ENCODE peak calls at places on chromosomes 6 and 20, in nine cellular contexts. K is foreskin fibroblast, X is neural progenitor cell, F is ascending aorta, H is heart left ventricle, Q is foreskin keratinocyte, T is ovary, D is thoracic aorta, Y is fibroblast of lung. J is an unnamed sample.

GRCh38 chr6:79421707-79422484 is 115.3 kb downstream of the LCA5 start:
- DNase-seq in K (peak; percentile 92), X (no peak), F (no peak), H (peak; percentile 24), Q (peak; percentile 66), T (no peak), D (no peak), Y (peak; percentile 99), J (no peak)

GRCh38 chr6:134063121-134063965 is 10.9 kb upstream of the SLC2A12 start:
- DNase-seq in K (no peak), X (peak; percentile 58), F (no peak), H (no peak), Q (no peak), T (no peak), D (no peak), Y (peak; percentile 31), J (no peak)

GRCh38 chr20:12975833-12976608 is 32.8 kb upstream of the SPTLC3 start:
- DNase-seq in K (no peak), X (no peak), F (no peak), H (no peak), Q (no peak), T (no peak), D (no peak), Y (no peak), J (no peak)

GRCh38 chr20:8755340-8756118 is 313.4 kb upstream of the PLCB4 start:
- DNase-seq in K (no peak), X (no peak), F (no peak), H (no peak), Q (no peak), T (no peak), D (no peak), Y (no peak), J (no peak)

GRCh38 chr20:61494763-61495595 is 242.9 kb downstream of the CDH4 start:
- DNase-seq in K (no peak), X (no peak), F (no peak), H (no peak), Q (no peak), T (no peak), D (no peak), Y (no peak), J (no peak)

GRCh38 chr20:51934301-51935002 is 132.1 kb upstream of the SALL4 start:
- DNase-seq in K (no peak), X (no peak), F (no peak), H (no peak), Q (no peak), T (no peak), D (no peak), Y (no peak), J (no peak)

GRCh38 chr6:109690373-109690739 is 646 bp downstream of the AK9 start:
- DNase-seq in K (no peak), X (peak; percentile 85), F (peak; percentile 73), H (peak; percentile 56), Q (no peak), T (peak; percentile 26), D (no peak), Y (no peak), J (peak; percentile 46)

GRCh38 chr6:52635049-52635577 is 35.8 kb upstream of the TMEM14A start:
- DNase-seq in K (no peak), X (no peak), F (no peak), H (no peak), Q (no peak), T (no peak), D (no peak), Y (no peak), J (no peak)

GRCh38 chr20:56833427-56833826 is 204.3 kb downstream of the TFAP2C start:
- DNase-seq in K (no peak), X (no peak), F (no peak), H (no peak), Q (no peak), T (no peak), D (no peak), Y (no peak), J (no peak)

GRCh38 chr20:64241061-64241460 is 14.5 kb upstream of the PCMTD2 start:
- DNase-seq in K (no peak), X (no peak), F (no peak), H (no peak), Q (no peak), T (no peak), D (no peak), Y (no peak), J (peak; percentile 33)

GRCh38 chr6:61711849-61712248 is 574.2 kb downstream of the KHDRBS2 start:
- DNase-seq in K (no peak), X (peak; percentile 53), F (no peak), H (no peak), Q (no peak), T (no peak), D (no peak), Y (no peak), J (no peak)

DNA sequence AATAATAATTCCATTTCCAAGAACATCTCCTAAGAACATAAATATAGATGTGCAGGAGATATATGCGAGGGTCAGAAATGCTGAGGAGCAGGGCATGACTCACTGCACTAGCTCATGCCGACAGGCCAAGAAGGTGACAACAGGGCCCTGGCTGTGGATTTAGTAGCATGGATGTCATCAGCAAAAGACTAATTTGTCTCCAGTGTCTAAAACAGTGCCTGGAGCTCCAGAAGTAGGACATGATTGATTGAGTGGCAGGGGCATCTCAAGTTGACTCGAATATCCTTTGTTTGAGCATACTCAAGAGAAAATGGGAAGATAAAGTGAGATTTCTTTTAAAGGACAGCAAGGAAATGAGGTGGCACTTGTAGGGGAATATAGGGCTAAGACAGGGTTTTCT is 207.1 kb upstream of the FOXA2 start:
- DNase-seq in K (no peak), X (no peak), F (no peak), H (no peak), Q (no peak), T (no peak), D (no peak), Y (no peak), J (no peak)
- TF ChIP-seq CTCF in K (no peak), X (no peak), F (no peak), H (no peak), Q (no peak), T (no peak), D (no peak), Y (no peak), J (no peak)

GRCh38 chr6:50259903-50260302 is 210.2 kb upstream of the DEFB112 start:
- DNase-seq in K (no peak), X (no peak), F (no peak), H (no peak), Q (no peak), T (no peak), D (no peak), Y (no peak), J (no peak)

GRCh38 chr6:50270427-50270826 is 220.7 kb upstream of the DEFB112 start:
- DNase-seq in K (no peak), X (no peak), F (no peak), H (no peak), Q (no peak), T (no peak), D (no peak), Y (peak; percentile 14), J (no peak)

GRCh38 chr6:50264995-50265571 is 215.4 kb upstream of the DEFB112 start:
- DNase-seq in K (no peak), X (peak; percentile 48), F (no peak), H (no peak), Q (no peak), T (no peak), D (no peak), Y (peak; percentile 38), J (no peak)
- TF ChIP-seq CTCF in K (peak; percentile 11), X (peak; percentile 71), F (no peak), H (peak; percentile 8), Q (peak; percentile 55), T (no peak), D (no peak), Y (no peak), J (no peak)

DNA sequence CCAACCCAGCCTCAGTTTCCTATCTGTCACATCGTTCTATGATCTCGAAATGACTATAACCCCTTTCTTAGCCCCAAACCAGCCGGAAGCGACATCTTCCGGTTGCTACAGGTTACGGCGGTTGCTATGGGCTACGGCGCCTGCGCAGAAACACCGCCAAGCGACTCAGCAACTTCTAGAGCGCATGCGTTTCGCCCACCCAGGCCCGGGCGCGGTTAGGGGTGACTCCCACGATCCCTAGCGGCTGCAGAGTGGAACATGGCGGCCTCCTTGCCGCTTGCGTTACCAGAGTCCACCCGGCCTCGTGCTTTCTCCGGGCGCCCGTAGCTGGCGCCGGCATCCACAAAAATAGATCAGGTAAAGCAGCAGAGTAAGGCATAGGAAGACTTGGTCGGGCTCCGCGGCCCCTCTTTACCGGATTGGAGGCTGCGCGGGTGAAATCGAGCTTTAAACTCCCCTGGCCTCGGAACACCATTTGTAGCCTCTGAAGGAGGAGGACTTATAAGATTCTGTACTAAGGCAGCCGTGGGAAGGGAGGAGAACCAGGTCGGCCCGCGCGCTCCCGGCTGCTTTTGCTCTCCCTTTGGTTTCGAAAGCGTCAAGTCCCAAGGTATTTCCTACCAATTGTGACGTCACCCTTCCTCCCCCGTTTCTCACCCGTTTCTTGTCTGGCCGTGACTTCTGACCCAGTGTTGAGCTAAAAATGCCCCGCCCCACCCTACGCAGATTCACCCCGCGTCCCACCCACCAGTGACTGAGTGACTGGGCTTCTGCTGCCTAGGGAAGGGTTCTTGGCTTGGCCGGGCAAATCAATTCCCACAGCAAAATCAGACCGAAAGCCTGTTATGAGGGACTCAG is 3.5 kb downstream of the SDCBP2 start:
- DNase-seq in K (peak; percentile 95), X (peak; percentile 97), F (peak; percentile 99), H (peak; percentile 99), Q (peak; percentile 72), T (peak; percentile 98), D (peak; percentile 92), Y (peak; percentile 99), J (peak; percentile 95)
- TF ChIP-seq CTCF in K (no peak), X (no peak), F (peak; percentile 24), H (peak; percentile 36), Q (peak; percentile 22), T (peak; percentile 44), D (peak; percentile 53), Y (peak; percentile 7), J (peak; percentile 43)

GRCh38 chr6:40912158-40912946 is 126.7 kb downstream of the UNC5CL start:
- DNase-seq in K (no peak), X (peak; percentile 51), F (no peak), H (peak; percentile 61), Q (peak; percentile 59), T (peak; percentile 42), D (no peak), Y (peak; percentile 23), J (peak; percentile 63)
- TF ChIP-seq CTCF in K (peak; percentile 43), X (peak; percentile 53), F (peak; percentile 42), H (peak; percentile 54), Q (peak; percentile 68), T (peak; percentile 24), D (peak; percentile 64), Y (no peak), J (peak; percentile 41)

GRCh38 chr6:129981598-129981997 is 36.8 kb upstream of the L3MBTL3 start:
- DNase-seq in K (peak; percentile 4), X (no peak), F (no peak), H (no peak), Q (no peak), T (no peak), D (no peak), Y (peak; percentile 30), J (no peak)
- TF ChIP-seq CTCF in K (peak; percentile 5), X (peak; percentile 13), F (no peak), H (no peak), Q (peak; percentile 68), T (no peak), D (no peak), Y (no peak), J (no peak)

GRCh38 chr6:34459899-34460593 is 5.8 kb upstream of the PACSIN1 start:
- DNase-seq in K (peak; percentile 29), X (peak; percentile 77), F (no peak), H (no peak), Q (no peak), T (no peak), D (no peak), Y (peak; percentile 67), J (no peak)
- TF ChIP-seq CTCF in K (peak; percentile 48), X (peak; percentile 86), F (peak; percentile 13), H (peak; percentile 57), Q (peak; percentile 88), T (no peak), D (peak; percentile 15), Y (peak; percentile 55), J (peak; percentile 64)

GRCh38 chr20:47020231-47020630 is 125.6 kb downstream of the EYA2 start:
- DNase-seq in K (no peak), X (no peak), F (no peak), H (no peak), Q (no peak), T (no peak), D (no peak), Y (peak; percentile 74), J (no peak)
- TF ChIP-seq CTCF in K (no peak), X (no peak), F (no peak), H (no peak), Q (peak; percentile 9), T (no peak), D (no peak), Y (no peak), J (no peak)

J was measured in dorsolateral prefrontal cortex.